ENCODE peak calls at places on chromosomes 5 and 9, in eight cellular contexts. Y, D, F, O, I, Z, E and B are unnamed samples.

GRCh38 chr5:54725391-54726280 is 208.1 kb downstream of the SNX18 start:
- DNase-seq in Y (no peak), O (no peak), D (no peak), E (no peak), I (no peak), F (no peak), Z (no peak), B (no peak)

GRCh38 chr5:5344051-5344571 is 78.4 kb upstream of the ICE1 start:
- DNase-seq in D (no peak), F (no peak), I (no peak), Z (peak), Y (no peak), O (no peak), E (no peak), B (no peak)

GRCh38 chr5:45642370-45642769 is 53.8 kb downstream of the HCN1 start:
- DNase-seq in O (no peak), F (no peak), E (no peak), D (no peak), Y (no peak), I (no peak), Z (peak), B (no peak)

GRCh38 chr5:127192150-127192549 is 98.4 kb upstream of the MEGF10 start:
- DNase-seq in F (no peak), Z (no peak), I (no peak), D (no peak), E (no peak), O (no peak), Y (no peak), B (no peak)

GRCh38 chr5:137486707-137487106 is 12.4 kb downstream of the SPOCK1 start:
- DNase-seq in E (no peak), D (no peak), I (no peak), F (no peak), Z (no peak), Y (no peak), O (no peak), B (no peak)

GRCh38 chr5:115313052-115313451 is 16.6 kb upstream of the CCDC112 start:
- DNase-seq in I (no peak), Y (no peak), D (no peak), Z (no peak), F (no peak), E (no peak), O (no peak), B (no peak)

GRCh38 chr9:13478235-13478634 is 198.7 kb upstream of the MPDZ start:
- DNase-seq in E (no peak), Y (no peak), O (no peak), I (no peak), D (no peak), Z (no peak), F (no peak), B (no peak)

GRCh38 chr5:176747670-176748072 is 62.7 kb upstream of the UNC5A start:
- DNase-seq in I (no peak), F (no peak), E (peak), O (no peak), Z (no peak), D (no peak), Y (no peak), B (no peak)

GRCh38 chr9:136665704-136666363 is 3.1 kb downstream of the EGFL7 start:
- DNase-seq in Z (no peak), F (peak), E (no peak), I (no peak), Y (peak), O (no peak), D (no peak), B (peak)

GRCh38 chr9:136399176-136400037 is 563 bp downstream of the SNAPC4 start:
- DNase-seq in I (no peak), O (peak), Y (no peak), F (peak), E (no peak), Z (no peak), D (no peak), B (peak)

GRCh38 chr9:35236692-35237091 is 74.9 kb downstream of the UNC13B start:
- DNase-seq in D (no peak), O (no peak), F (no peak), Y (no peak), I (no peak), Z (no peak), E (no peak), B (no peak)

GRCh38 chr9:4299006-4299795 is 667 bp downstream of the GLIS3 start:
- DNase-seq in D (no peak), Y (peak), E (no peak), I (no peak), O (no peak), Z (peak), F (peak), B (no peak)

GRCh38 chr5:121841900-121842299 is 9.8 kb upstream of the FTMT start:
- DNase-seq in Y (no peak), E (no peak), Z (no peak), I (no peak), D (no peak), F (no peak), O (no peak), B (no peak)

GRCh38 chr5:147188200-147189108 is 46.4 kb upstream of the STK32A start:
- DNase-seq in O (no peak), E (no peak), I (peak), D (peak), F (peak), Y (peak), Z (peak), B (peak)

GRCh38 chr9:128108784-128109709 is 18.5 kb downstream of the PTGES2 start:
- DNase-seq in Y (no peak), O (no peak), I (no peak), E (no peak), D (no peak), Z (no peak), F (no peak), B (no peak)

GRCh38 chr5:11110128-11110527 is 349.1 kb upstream of the DAP start:
- DNase-seq in Y (no peak), O (no peak), D (no peak), F (no peak), Z (no peak), I (no peak), E (no peak), B (no peak)